ENCODE peak calls at places on chromosome 6, in four cellular contexts. V is OCI-LY7, D is Peyer's patch, W is mammary epithelial cell. R is an unnamed sample.
A peak's percentile ranks its signal among the peaks of the same experiment; 100 is the strongest.

GRCh38 chr6:134041093-134041492 is 11.3 kb downstream of the SLC2A12 start:
- DNase-seq in V (no peak), D (no peak), W (peak; percentile 87), R (no peak)

GRCh38 chr6:40906759-40907158 is 132.3 kb downstream of the UNC5CL start:
- DNase-seq in V (no peak), W (peak; percentile 82), D (peak; percentile 72), R (no peak)

GRCh38 chr6:138571585-138572199 is 72.4 kb upstream of the NHSL1 start:
- DNase-seq in W (no peak), V (no peak), D (no peak), R (no peak)

GRCh38 chr6:37242429-37243052 is 15.0 kb upstream of the TBC1D22B start:
- DNase-seq in V (no peak), W (peak; percentile 97), D (peak; percentile 66), R (peak; percentile 31)

GRCh38 chr6:37269105-37269504 is 11.2 kb upstream of the TMEM217 start:
- DNase-seq in V (no peak), W (no peak), D (no peak), R (no peak)

GRCh38 chr6:41602864-41603608 is 35.2 kb upstream of the MDFI start:
- DNase-seq in D (peak; percentile 88), V (peak; percentile 89), W (peak; percentile 65), R (peak; percentile 84)

GRCh38 chr6:136659991-136660499 is 109.8 kb upstream of the MAP7 start:
- DNase-seq in D (no peak), V (no peak), W (no peak), R (no peak)

GRCh38 chr6:156279306-156279969 is 497.7 kb upstream of the ARID1B start:
- DNase-seq in D (peak; percentile 56), W (no peak), V (peak; percentile 98), R (no peak)

GRCh38 chr6:38326837-38327236 is 312.9 kb downstream of the BTBD9 start:
- DNase-seq in D (no peak), V (no peak), W (no peak), R (no peak)

GRCh38 chr6:158328952-158329351 is 16.7 kb downstream of the TULP4 start:
- DNase-seq in V (peak; percentile 17), W (no peak), D (no peak), R (peak; percentile 41)

GRCh38 chr6:118705799-118706481 is 54.5 kb upstream of the CEP85L start:
- DNase-seq in V (no peak), D (peak; percentile 58), W (peak; percentile 59), R (peak; percentile 12)

GRCh38 chr6:16769986-16770376 is 8.7 kb upstream of the ATXN1 start:
- DNase-seq in D (no peak), W (peak; percentile 22), V (no peak), R (no peak)

DNA sequence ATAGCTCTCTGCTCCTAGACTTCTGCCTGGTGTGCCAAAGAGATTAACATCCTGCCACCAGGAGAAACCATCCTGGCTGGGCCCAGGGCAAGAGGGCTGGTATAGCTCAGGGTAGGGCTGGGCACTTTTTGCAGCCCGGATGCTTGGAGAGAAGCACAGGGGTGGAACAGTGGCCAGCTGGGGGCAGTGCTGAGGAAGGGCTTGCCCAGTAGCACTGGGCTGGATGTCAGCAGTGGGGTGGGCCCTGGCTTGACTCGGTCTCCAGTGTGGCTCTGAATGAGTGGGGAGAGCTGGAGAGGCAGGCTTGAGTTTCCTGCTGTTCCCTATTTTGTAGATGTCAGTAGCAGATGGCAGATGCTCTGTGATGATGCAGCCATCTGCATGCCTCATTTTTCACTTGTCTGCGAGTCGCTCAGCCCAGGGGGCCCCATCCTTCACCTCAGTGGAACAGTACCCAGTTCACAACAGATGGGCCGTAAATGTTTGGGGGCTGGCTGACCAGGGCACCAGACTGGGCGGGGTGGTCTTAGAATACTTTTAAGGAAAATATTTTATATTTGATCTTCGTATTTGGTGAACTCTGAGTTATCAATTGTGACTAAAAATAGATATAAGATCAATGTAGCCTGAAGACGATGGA is 56.4 kb upstream of the TULP1 start:
- DNase-seq in V (peak; percentile 19), W (peak; percentile 23), D (peak; percentile 79), R (peak; percentile 66)
- TF ChIP-seq CTCF in V (peak; percentile 68), W (peak; percentile 54), D (no peak), R (no peak)

GRCh38 chr6:10099086-10099499 is 315.8 kb downstream of the TFAP2A start:
- DNase-seq in D (no peak), W (peak; percentile 37), V (no peak), R (peak; percentile 2)
- H3K4me3 ChIP-seq in D (no peak overlapping the region), W (peak overlapping the region; percentile 10), V (no peak overlapping the region), R (no peak overlapping the region)

GRCh38 chr6:124400600-124400999 is 561.6 kb upstream of the RNF217 start:
- DNase-seq in D (no peak), V (no peak), W (no peak), R (no peak)
- TF ChIP-seq CTCF in D (no peak), V (no peak), W (peak; percentile 55), R (no peak)

DNA sequence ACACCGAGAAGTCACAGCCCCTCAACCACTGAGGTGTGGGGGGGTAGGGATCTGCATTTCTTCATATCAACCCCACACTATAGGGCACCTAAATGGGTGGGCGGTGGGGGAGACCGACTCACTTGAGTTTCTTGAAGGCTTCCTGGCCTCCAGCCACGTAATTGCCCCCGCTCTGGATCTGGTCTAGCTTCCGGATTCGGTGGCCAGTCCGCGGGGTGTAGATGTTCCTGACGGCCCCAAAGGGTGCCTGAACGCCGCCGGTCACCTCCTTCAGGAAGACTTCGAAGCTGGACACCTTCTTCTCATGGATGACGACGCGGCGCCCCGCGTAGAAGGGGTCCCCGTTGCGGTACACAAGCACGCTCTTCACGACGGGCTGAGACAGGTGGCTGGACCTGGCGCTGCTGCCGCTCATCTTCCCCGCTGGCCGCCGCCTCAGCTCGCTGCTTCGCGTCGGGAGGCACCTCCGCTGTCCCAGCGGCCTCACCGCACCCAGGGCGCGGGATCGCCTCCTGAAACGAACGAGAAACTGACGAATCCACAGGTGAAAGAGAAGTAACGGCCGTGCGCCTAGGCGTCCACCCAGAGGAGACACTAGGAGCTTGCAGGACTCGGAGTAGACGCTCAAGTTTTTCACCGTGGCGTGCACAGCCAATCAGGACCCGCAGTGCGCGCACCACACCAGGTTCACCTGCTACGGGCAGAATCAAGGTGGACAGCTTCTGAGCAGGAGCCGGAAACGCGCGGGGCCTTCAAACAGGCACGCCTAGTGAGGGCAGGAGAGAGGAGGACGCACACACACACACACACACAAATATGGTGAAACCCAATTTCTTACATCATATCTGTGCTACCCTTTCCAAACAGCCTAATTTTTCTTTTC is at the start of gene DCDC2:
- DNase-seq in V (no peak), W (peak; percentile 51), D (peak; percentile 77), R (peak; percentile 90)
- H3K4me3 ChIP-seq in V (no peak within 1 kb of the TSS), W (peak within 1 kb of the TSS; percentile 32), D (peak within 1 kb of the TSS; percentile 46), R (no peak within 1 kb of the TSS)

GRCh38 chr6:99148111-99148510 is 200.4 kb upstream of the FBXL4 start:
- DNase-seq in V (no peak), D (no peak), W (no peak), R (no peak)

GRCh38 chr6:99152345-99152643 is 197.2 kb downstream of the FAXC start:
- DNase-seq in W (no peak), D (no peak), V (no peak), R (no peak)

GRCh38 chr6:99146716-99147115 is 199.0 kb upstream of the FBXL4 start:
- DNase-seq in W (no peak), V (no peak), D (no peak), R (no peak)

GRCh38 chr6:99148761-99149160 is 200.7 kb downstream of the FAXC start:
- DNase-seq in W (no peak), D (no peak), V (no peak), R (no peak)

DNA sequence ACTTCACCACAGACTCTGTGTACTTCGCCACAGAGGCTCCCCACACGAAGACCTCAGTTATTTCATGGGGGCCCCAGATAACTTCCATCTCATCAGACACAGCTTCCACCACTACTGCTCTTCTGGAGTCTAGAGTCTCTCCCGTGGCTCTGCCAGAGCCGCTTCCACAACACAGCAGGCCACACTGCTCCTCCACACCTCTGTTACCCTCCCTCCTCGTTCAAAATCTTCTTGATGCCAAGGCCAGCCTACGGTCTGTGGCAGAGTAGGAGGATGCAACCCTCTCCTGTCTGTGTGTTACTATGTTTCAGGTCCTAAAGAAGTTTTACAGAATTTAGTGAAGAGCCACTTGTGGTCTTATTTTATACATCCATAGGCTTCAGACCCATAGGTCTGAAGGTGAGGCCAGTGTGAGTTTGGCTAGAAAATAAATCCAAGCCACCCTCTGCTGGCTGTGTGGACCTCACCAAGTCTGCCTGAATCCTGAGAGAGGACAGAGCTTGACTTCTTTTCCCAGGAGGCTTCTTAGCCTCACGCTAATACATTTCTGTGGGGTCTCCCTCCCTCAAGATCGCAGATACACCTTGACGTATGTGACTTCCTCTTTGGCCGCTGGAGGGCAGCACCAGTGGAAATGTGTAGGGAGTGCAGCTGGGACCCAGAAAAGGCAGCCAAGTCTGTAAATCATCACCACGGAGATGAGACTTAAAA is 197.7 kb downstream of the FAXC start:
- DNase-seq in D (no peak), W (peak; percentile 38), V (peak; percentile 45), R (peak; percentile 43)
- TF ChIP-seq CTCF in D (no peak), W (peak; percentile 81), V (peak; percentile 84), R (no peak)

GRCh38 chr6:11092654-11093053 is 980 bp upstream of the SMIM13 start:
- DNase-seq in D (no peak), W (no peak), V (no peak), R (no peak)
- H3K4me3 ChIP-seq in D (peak overlapping the region; percentile 88), W (peak overlapping the region; percentile 66), V (peak overlapping the region; percentile 72), R (no peak overlapping the region)

GRCh38 chr6:160101262-160102205 is 20.1 kb upstream of the SLC22A1 start:
- DNase-seq in W (no peak), D (no peak), V (no peak), R (no peak)

GRCh38 chr6:160103825-160104100 is 17.9 kb upstream of the SLC22A1 start:
- DNase-seq in W (no peak), D (no peak), V (no peak), R (no peak)

GRCh38 chr6:160102399-160102798 is 19.2 kb upstream of the SLC22A1 start:
- DNase-seq in V (no peak), D (no peak), W (no peak), R (no peak)

GRCh38 chr6:160104821-160105517 is 16.6 kb upstream of the SLC22A1 start:
- DNase-seq in V (no peak), W (no peak), D (no peak), R (no peak)

GRCh38 chr6:160102956-160103824 is 18.4 kb upstream of the SLC22A1 start:
- DNase-seq in V (peak; percentile 47), D (no peak), W (no peak), R (peak; percentile 71)
- TF ChIP-seq CTCF in V (peak; percentile 76), D (no peak), W (peak; percentile 44), R (no peak)

GRCh38 chr6:166008441-166009369 is 158.9 kb downstream of the TBXT start:
- DNase-seq in D (no peak), W (no peak), V (no peak), R (no peak)
- H3K4me3 ChIP-seq in D (peak overlapping the region; percentile 32), W (no peak overlapping the region), V (no peak overlapping the region), R (no peak overlapping the region)